ENCODE peak calls at places on chromosomes 13 and 19, in seven cellular contexts. X, N, Q, P, G, U and D are unnamed samples. For H3K36me3, the result is how much of the 10 kb centered on the place peaks cover.

GRCh38 chr13:99971576-99972189 is at the start of gene ZIC5:
- DNase-seq in N (no peak), U (no peak), X (no peak), Q (no peak), P (no peak), G (no peak), D (peak)

GRCh38 chr13:113404723-113405471 is 41.0 kb upstream of the GRTP1 start:
- DNase-seq in N (no peak), U (no peak), P (no peak), G (no peak), X (peak), Q (no peak), D (no peak)

GRCh38 chr13:42762917-42763316 is 18.5 kb upstream of the FAM216B start:
- DNase-seq in U (no peak), Q (no peak), G (no peak), X (no peak), P (no peak), N (no peak), D (no peak)

GRCh38 chr13:27481766-27482165 is 31.4 kb upstream of the MTIF3 start:
- DNase-seq in U (peak), G (peak), Q (no peak), N (peak), X (peak), P (peak), D (peak)

GRCh38 chr13:57627663-57628062 is 3.9 kb upstream of the PCDH17 start:
- DNase-seq in P (no peak), G (no peak), Q (no peak), N (no peak), U (no peak), X (no peak), D (peak)

GRCh38 chr19:29303707-29304090 is 90.7 kb upstream of the UQCRFS1 start:
- DNase-seq in U (no peak), X (no peak), N (no peak), G (no peak), Q (no peak), P (no peak), D (no peak)

GRCh38 chr13:113794764-113795173 is 35.7 kb downstream of the TMEM255B start:
- DNase-seq in U (no peak), X (no peak), P (peak), Q (no peak), N (no peak), G (no peak), D (no peak)

GRCh38 chr19:55112781-55113569 is 4.5 kb downstream of the PPP1R12C start:
- DNase-seq in N (no peak), P (no peak), X (no peak), G (no peak), U (no peak), Q (no peak), D (no peak)

GRCh38 chr19:38317104-38317612 is 1.4 kb upstream of the YIF1B start:
- DNase-seq in N (no peak), G (peak), Q (peak), U (no peak), P (peak), X (no peak), D (no peak)

GRCh38 chr19:31930401-31930800 is 415.0 kb upstream of the ZNF507 start:
- DNase-seq in Q (no peak), U (no peak), N (no peak), X (no peak), G (no peak), P (no peak), D (no peak)

GRCh38 chr13:26811636-26812035 is 51.0 kb upstream of the GPR12 start:
- DNase-seq in X (no peak), U (no peak), G (no peak), N (no peak), Q (no peak), P (no peak), D (no peak)

GRCh38 chr13:40390290-40391008 is 276.0 kb downstream of the FOXO1 start:
- DNase-seq in P (no peak), Q (no peak), G (no peak), X (no peak), U (no peak), N (no peak), D (no peak)

GRCh38 chr19:44986389-44986788 is 14.9 kb upstream of the RELB start:
- DNase-seq in G (no peak), N (no peak), U (no peak), X (no peak), Q (no peak), P (no peak), D (no peak)

GRCh38 chr13:41900918-41901317 is 60.0 kb downstream of the VWA8 start:
- DNase-seq in G (peak), Q (no peak), U (no peak), X (no peak), N (no peak), P (no peak), D (no peak)

GRCh38 chr19:31553844-31554215 is 204.6 kb upstream of the TSHZ3 start:
- DNase-seq in Q (no peak), G (no peak), U (peak), N (no peak), X (no peak), P (no peak), D (no peak)

GRCh38 chr13:89856512-89856911 is 1491.0 kb upstream of the MIR17HG start:
- DNase-seq in P (no peak), G (no peak), U (no peak), Q (no peak), N (no peak), X (no peak), D (no peak)

GRCh38 chr13:71801781-71802180 is 65.2 kb downstream of the DACH1 start:
- DNase-seq in U (no peak), N (no peak), X (no peak), G (no peak), Q (no peak), P (no peak), D (no peak)

GRCh38 chr19:6412111-6412999 is 12.3 kb downstream of the KHSRP start:
- DNase-seq in G (peak), N (no peak), X (no peak), P (no peak), Q (peak), U (peak), D (no peak)

GRCh38 chr13:109476001-109476400 is 310.4 kb downstream of the IRS2 start:
- DNase-seq in G (no peak), N (no peak), X (no peak), Q (no peak), P (no peak), U (no peak), D (no peak)

GRCh38 chr13:109148243-109148642 is 518.8 kb downstream of the MYO16 start:
- DNase-seq in Q (no peak), P (no peak), X (no peak), U (no peak), N (no peak), G (no peak), D (no peak)

GRCh38 chr13:108508263-108508662 is 121.1 kb upstream of the MYO16 start:
- DNase-seq in P (no peak), Q (peak), G (no peak), X (no peak), N (no peak), U (no peak), D (peak)

GRCh38 chr13:27976362-27977177 is 7.5 kb upstream of the CDX2 start:
- DNase-seq in G (no peak), Q (no peak), X (no peak), U (no peak), N (no peak), P (no peak), D (no peak)

GRCh38 chr19:5799247-5800241 is 5.3 kb upstream of the NRTN start:
- DNase-seq in P (peak), Q (no peak), N (no peak), U (peak), X (no peak), G (peak), D (no peak)

GRCh38 chr13:112637017-112637801 is 49.3 kb upstream of the TUBGCP3 start:
- DNase-seq in Q (no peak), N (no peak), G (no peak), P (peak), U (no peak), X (no peak), D (no peak)

GRCh38 chr19:7910321-7911161 is 4.1 kb upstream of the TGFBR3L start:
- DNase-seq in X (no peak), Q (no peak), P (peak), U (peak), G (no peak), N (no peak), D (no peak)

GRCh38 chr19:46324277-46324676 is 22.6 kb upstream of the PPP5C start:
- DNase-seq in N (no peak), U (no peak), P (no peak), X (no peak), Q (no peak), G (no peak), D (no peak)

GRCh38 chr13:25902946-25903345 is 148.9 kb downstream of the SHISA2 start:
- DNase-seq in X (no peak), G (no peak), U (no peak), P (no peak), N (no peak), Q (no peak), D (no peak)

GRCh38 chr19:3270908-3271307 is 46.4 kb downstream of the CELF5 start:
- DNase-seq in Q (peak), G (no peak), X (no peak), U (no peak), N (no peak), P (no peak), D (no peak)

GRCh38 chr19:11180346-11180745 is 17.0 kb downstream of the KANK2 start:
- DNase-seq in G (no peak), Q (no peak), U (no peak), N (no peak), X (no peak), P (no peak), D (no peak)

GRCh38 chr19:11176466-11177193 is 20.7 kb downstream of the KANK2 start:
- DNase-seq in G (no peak), U (no peak), P (no peak), N (no peak), X (no peak), Q (no peak), D (no peak)

GRCh38 chr19:11181488-11181887 is 15.9 kb downstream of the KANK2 start:
- DNase-seq in Q (no peak), U (no peak), P (no peak), N (no peak), G (no peak), X (no peak), D (no peak)

GRCh38 chr19:11177592-11177991 is 19.8 kb downstream of the KANK2 start:
- DNase-seq in U (no peak), G (no peak), Q (no peak), X (no peak), N (no peak), P (no peak), D (no peak)

DNA sequence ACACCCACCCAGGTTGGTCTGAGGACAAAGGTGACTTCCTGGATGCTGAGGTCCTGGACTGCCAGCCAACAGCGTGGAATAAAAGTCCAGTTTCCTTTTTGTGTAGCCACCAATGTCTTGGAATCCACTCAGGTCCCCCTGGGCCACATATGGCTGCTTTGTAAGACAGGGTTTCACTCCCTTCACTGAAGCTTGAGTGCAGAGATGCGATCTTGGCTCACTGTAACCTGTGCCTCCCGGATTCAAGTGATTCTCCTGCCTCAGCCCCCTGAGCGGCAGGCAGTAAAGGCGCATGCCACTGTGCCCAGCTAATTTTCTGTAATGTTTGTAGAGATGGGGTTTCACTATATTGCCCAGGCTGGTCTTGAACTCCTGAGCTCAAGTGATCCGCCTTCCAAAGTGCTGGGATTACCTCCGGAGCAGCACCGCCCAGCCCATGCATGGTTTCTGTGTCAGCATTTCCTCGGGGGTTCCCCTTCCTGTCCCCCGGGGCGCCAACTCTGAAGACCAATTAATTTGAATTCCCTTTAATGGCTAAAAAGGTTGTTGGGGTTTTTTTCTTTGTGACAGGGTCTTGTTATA is 17.5 kb downstream of the KANK2 start:
- DNase-seq in X (no peak), U (no peak), N (no peak), Q (no peak), P (no peak), G (no peak), D (no peak)
- H3K36me3 ChIP-seq in X (half or more), U (under half), N (half or more), Q (under half), P (under half), G (under half), D (under half)

GRCh38 chr19:16573925-16574324 is 1.7 kb upstream of the SLC35E1 start:
- DNase-seq in Q (no peak), G (no peak), U (no peak), N (no peak), P (no peak), X (no peak), D (no peak)
- H3K36me3 ChIP-seq in Q (under half), G (under half), U (under half), N (under half), P (half or more), X (half or more), D (under half)

GRCh38 chr13:111122631-111123030 is 7.5 kb downstream of the ARHGEF7 start:
- DNase-seq in G (no peak), X (no peak), U (no peak), N (no peak), P (no peak), Q (no peak), D (no peak)
- H3K36me3 ChIP-seq in G (under half), X (under half), U (under half), N (under half), P (under half), Q (under half), D (under half)

GRCh38 chr13:30639671-30640070 is 22.0 kb downstream of the USPL1 start:
- DNase-seq in P (no peak), U (no peak), N (no peak), X (no peak), Q (no peak), G (no peak), D (no peak)
- H3K36me3 ChIP-seq in P (half or more), U (under half), N (under half), X (under half), Q (under half), G (under half), D (half or more)

GRCh38 chr19:33384983-33385382 is 11.5 kb downstream of the CEBPG start:
- DNase-seq in P (no peak), U (no peak), G (no peak), X (no peak), N (no peak), Q (no peak), D (no peak)
- H3K36me3 ChIP-seq in P (half or more), U (under half), G (under half), X (under half), N (under half), Q (under half), D (under half)

GRCh38 chr19:50796128-50796633 is 6.0 kb downstream of the ACP4 start:
- DNase-seq in Q (no peak), X (no peak), U (no peak), G (no peak), P (no peak), N (no peak), D (no peak)
- H3K36me3 ChIP-seq in Q (under half), X (under half), U (under half), G (under half), P (half or more), N (under half), D (under half)

GRCh38 chr13:51017516-51017915 is 93.6 kb downstream of the C13orf42 start:
- DNase-seq in X (no peak), Q (no peak), G (no peak), N (no peak), U (no peak), P (no peak), D (no peak)
- H3K36me3 ChIP-seq in X (under half), Q (under half), G (under half), N (under half), U (under half), P (under half), D (under half)

DNA sequence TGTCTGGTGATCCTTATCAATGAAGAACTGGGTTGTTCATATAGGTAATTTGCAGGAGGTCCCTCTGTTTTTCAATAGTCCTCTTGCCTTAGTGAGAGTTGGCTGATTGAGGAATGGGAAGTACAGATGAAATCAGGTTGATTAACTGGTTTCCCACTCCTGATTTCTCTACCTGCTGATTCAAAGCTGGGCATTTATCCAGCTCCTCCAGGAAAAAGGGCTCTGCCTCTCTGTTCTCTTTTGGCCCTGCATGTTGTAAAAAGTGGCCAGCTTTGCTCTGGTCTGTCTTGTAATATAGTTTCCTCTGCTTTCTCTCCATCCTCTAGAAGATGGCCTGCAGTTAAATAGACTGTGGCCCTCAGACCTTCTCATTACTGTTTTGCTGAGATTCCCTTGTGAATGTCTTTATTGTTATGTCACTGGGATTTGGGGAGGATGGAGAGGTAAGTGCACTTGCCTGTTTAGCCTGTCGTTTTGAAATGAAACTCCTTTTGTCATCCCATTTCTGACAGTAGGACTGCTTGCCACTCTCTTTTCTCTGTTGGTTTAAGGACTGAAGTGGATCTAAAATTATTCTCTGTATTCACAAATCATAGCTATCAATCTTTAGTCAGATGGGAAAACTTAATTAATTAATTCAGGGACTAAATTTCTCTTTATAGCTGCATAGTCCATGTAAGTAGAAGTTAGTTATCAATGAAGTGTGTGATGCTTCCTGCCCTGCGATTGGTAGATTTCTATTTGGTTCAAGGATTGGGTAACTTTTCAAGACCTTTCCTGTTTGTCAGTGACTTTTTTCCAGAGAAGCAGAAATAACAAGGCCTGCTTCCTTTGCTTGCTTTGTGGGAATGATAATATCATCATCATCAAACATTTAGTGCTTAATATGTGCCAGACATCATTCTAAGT is 28.5 kb downstream of the GARRE1 start:
- DNase-seq in N (no peak), U (no peak), Q (no peak), G (no peak), P (no peak), X (no peak), D (no peak)
- H3K36me3 ChIP-seq in N (under half), U (under half), Q (under half), G (under half), P (under half), X (under half), D (under half)